ENCODE peak calls at places on chromosome 19, in six cellular contexts. R is COR-L47; L is stimulated activated CD4-positive, alpha-beta T cell treated with anti-CD3 and anti-CD28 coated beads, Interleukin-4, amount 100 ng/mL, for 1 hour; T is NCI-H748 treated with DMSO at 0.1 percent for 48 hours; S is neural crest cell; G is hippocampal formation. K is an unnamed sample.

GRCh38 chr19:8161135-8161646 is 11.8 kb upstream of the FBN3 start:
- DNase-seq in R (no peak), L (no peak), T (no peak), S (no peak), G (peak), K (no peak)

GRCh38 chr19:48900477-48901452 is 653 bp downstream of the NUCB1 start:
- DNase-seq in R (no peak), L (no peak), T (no peak), S (no peak), G (no peak), K (peak)

GRCh38 chr19:49639401-49640112 is 386 bp downstream of the RRAS start:
- DNase-seq in R (no peak), L (no peak), T (no peak), S (no peak), G (no peak), K (no peak)

GRCh38 chr19:54035215-54036178 is 28.2 kb downstream of the VSTM1 start:
- DNase-seq in R (no peak), L (no peak), T (no peak), S (no peak), G (no peak), K (no peak)

GRCh38 chr19:6047741-6048231 is 62.5 kb downstream of the RFX2 start:
- DNase-seq in R (peak), L (no peak), T (peak), S (peak), G (no peak), K (no peak)

GRCh38 chr19:30664358-30665058 is 292.3 kb downstream of the ZNF536 start:
- DNase-seq in R (no peak), L (no peak), T (peak), S (no peak), G (peak), K (no peak)

GRCh38 chr19:1103691-1104451 is at the start of gene GPX4:
- DNase-seq in R (peak), L (peak), T (peak), S (peak), G (peak), K (peak)

GRCh38 chr19:604355-604754 is 14.7 kb downstream of the HCN2 start:
- DNase-seq in R (no peak), L (peak), T (no peak), S (no peak), G (no peak), K (peak)

GRCh38 chr19:13155472-13156284 is 5.5 kb downstream of the IER2 start:
- DNase-seq in R (peak), L (peak), T (peak), S (peak), G (no peak), K (peak)

GRCh38 chr19:12379732-12380443 is 14.4 kb upstream of the ZNF442 start:
- DNase-seq in R (no peak), L (no peak), T (no peak), S (no peak), G (no peak), K (no peak)

K was measured in naive thymus-derived CD8-positive, alpha-beta T cell.